ENCODE peak calls at places on chromosome 2, in four cellular contexts. N is uterus, R is spleen, E is HL-60. G is an unnamed sample.

GRCh38 chr2:198296665-198297308 is 492.4 kb downstream of the PLCL1 start:
- DNase-seq in N (peak; percentile 48), R (no peak), E (peak; percentile 47), G (no peak)

GRCh38 chr2:174337337-174338154 is 2.8 kb downstream of the SP9 start:
- DNase-seq in N (no peak), R (peak; percentile 79), E (no peak), G (no peak)

GRCh38 chr2:81767173-81767720 is 1462.7 kb upstream of the LRRTM1 start:
- DNase-seq in N (no peak), R (no peak), E (no peak), G (no peak)

GRCh38 chr2:1748741-1749488 is 4.6 kb upstream of the PXDN start:
- DNase-seq in N (no peak), R (peak; percentile 61), E (no peak), G (no peak)

GRCh38 chr2:105328281-105329196 is 996 bp downstream of the TGFBRAP1 start:
- DNase-seq in N (no peak), R (peak; percentile 79), E (peak; percentile 39), G (peak; percentile 67)

GRCh38 chr2:61898810-61899209 is 6.7 kb upstream of the COMMD1 start:
- DNase-seq in N (no peak), R (no peak), E (peak; percentile 31), G (no peak)

GRCh38 chr2:68715353-68716041 is 19.1 kb upstream of the ARHGAP25 start:
- DNase-seq in N (peak; percentile 33), R (peak; percentile 83), E (peak; percentile 75), G (no peak)

GRCh38 chr2:240138275-240138984 is 2.0 kb downstream of the OTOS start:
- DNase-seq in N (peak; percentile 10), R (peak; percentile 59), E (no peak), G (no peak)

GRCh38 chr2:195475336-195475735 is 181.7 kb upstream of the SLC39A10 start:
- DNase-seq in N (no peak), R (no peak), E (no peak), G (no peak)

GRCh38 chr2:228613133-228613532 is 431.6 kb upstream of the SPHKAP start:
- DNase-seq in N (no peak), R (no peak), E (no peak), G (no peak)

GRCh38 chr2:27870724-27871123 is 19.5 kb downstream of the RBKS start:
- DNase-seq in N (no peak), R (no peak), E (no peak), G (no peak)

GRCh38 chr2:196500686-196501431 is 138.7 kb upstream of the CCDC150 start:
- DNase-seq in N (no peak), R (no peak), E (no peak), G (no peak)

GRCh38 chr2:27906074-27906473 is 15.5 kb downstream of the BABAM2 start:
- DNase-seq in N (no peak), R (no peak), E (no peak), G (no peak)

GRCh38 chr2:233353101-233353768 is 1.1 kb upstream of the DGKD start:
- DNase-seq in N (no peak), R (peak; percentile 86), E (no peak), G (no peak)

GRCh38 chr2:230575640-230576324 is 136.9 kb upstream of the CAB39 start:
- DNase-seq in N (no peak), R (no peak), E (peak; percentile 56), G (no peak)

GRCh38 chr2:30695749-30696148 is 111.5 kb downstream of the CAPN13 start:
- DNase-seq in N (no peak), R (no peak), E (no peak), G (peak; percentile 17)
- H3K27ac ChIP-seq in N (no peak overlapping the region), R (no peak overlapping the region), E (no peak overlapping the region), G (no peak overlapping the region)

GRCh38 chr2:17646838-17647701 is 106.5 kb downstream of the SMC6 start:
- DNase-seq in N (no peak), R (no peak), E (no peak), G (no peak)

GRCh38 chr2:17657759-17658158 is 95.9 kb downstream of the SMC6 start:
- DNase-seq in N (no peak), R (no peak), E (no peak), G (no peak)

GRCh38 chr2:17648571-17648970 is 105.0 kb downstream of the SMC6 start:
- DNase-seq in N (no peak), R (no peak), E (no peak), G (no peak)

GRCh38 chr2:17649026-17649425 is 104.6 kb downstream of the SMC6 start:
- DNase-seq in N (no peak), R (no peak), E (no peak), G (no peak)

GRCh38 chr2:17652681-17653080 is 100.9 kb downstream of the SMC6 start:
- DNase-seq in N (no peak), R (no peak), E (no peak), G (no peak)
- H3K27ac ChIP-seq in N (no peak overlapping the region), R (no peak overlapping the region), E (no peak overlapping the region), G (no peak overlapping the region)

DNA sequence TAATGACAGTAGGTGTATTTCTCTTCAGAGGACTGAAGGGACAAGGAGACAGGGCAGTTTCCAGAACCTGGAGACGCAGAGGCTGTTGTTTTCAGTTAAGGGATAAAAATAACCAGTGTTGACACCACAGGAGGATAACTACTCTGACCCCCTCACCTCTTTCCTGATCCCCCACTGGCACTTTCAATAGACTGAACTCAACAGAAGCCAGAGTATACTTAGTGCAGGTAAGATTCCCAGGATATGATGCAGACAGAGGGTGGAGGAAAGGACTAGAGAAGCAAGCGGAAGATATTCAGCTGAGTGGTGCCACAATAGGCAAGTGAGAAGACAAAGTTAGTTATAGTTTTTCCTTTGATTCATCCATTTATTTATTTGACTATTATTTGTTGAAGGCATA is 19.8 kb downstream of the DHRS9 start:
- DNase-seq in N (no peak), R (no peak), E (no peak), G (no peak)
- H3K27ac ChIP-seq in N (no peak overlapping the region), R (no peak overlapping the region), E (no peak overlapping the region), G (no peak overlapping the region)

DNA sequence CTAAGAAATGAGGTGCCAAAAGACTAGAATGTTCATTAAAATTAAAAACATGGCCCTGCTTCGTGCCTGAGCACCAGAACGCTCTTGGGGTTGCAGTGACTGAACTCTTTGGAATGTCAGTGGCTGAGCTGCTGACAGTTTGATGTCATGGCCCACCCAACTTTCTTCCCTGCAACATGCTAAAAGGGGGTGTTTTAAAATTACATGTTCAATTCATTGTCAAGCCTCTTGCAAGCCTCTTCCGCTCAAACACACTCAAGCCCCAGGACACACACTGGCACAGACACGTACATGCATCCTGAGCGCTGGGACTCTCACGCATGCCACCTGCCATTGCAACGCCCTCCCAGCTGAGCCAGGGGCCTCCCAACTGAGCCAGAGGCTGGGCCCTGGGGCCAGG is 12.6 kb downstream of the RUFY4 start:
- DNase-seq in N (no peak), R (no peak), E (no peak), G (no peak)
- H3K27ac ChIP-seq in N (no peak overlapping the region), R (no peak overlapping the region), E (no peak overlapping the region), G (no peak overlapping the region)